ENCODE peak calls at places on chromosomes 1 and 21, in five cellular contexts. W, Y, Q, U and C are unnamed samples.
A peak's percentile ranks its signal among the peaks of the same experiment; 100 is the strongest.

GRCh38 chr1:108617008-108617723 is 43.7 kb downstream of the HENMT1 start:
- DNase-seq in Q (no peak), Y (no peak), U (no peak), W (no peak), C (no peak)

GRCh38 chr1:213887842-213888241 is 99.9 kb upstream of the PROX1 start:
- DNase-seq in Y (no peak), Q (no peak), U (no peak), W (no peak), C (no peak)

GRCh38 chr1:98157524-98158293 is 236.9 kb upstream of the DPYD start:
- DNase-seq in W (no peak), Q (no peak), U (no peak), Y (no peak), C (no peak)

GRCh38 chr1:27161594-27161993 is 6.7 kb upstream of the SLC9A1 start:
- DNase-seq in Q (no peak), W (no peak), U (no peak), Y (no peak), C (no peak)

GRCh38 chr21:35628331-35628730 is 432.0 kb downstream of the SETD4 start:
- DNase-seq in Y (no peak), U (no peak), Q (no peak), W (no peak), C (no peak)

GRCh38 chr1:186235696-186236095 is 139.4 kb downstream of the TPR start:
- DNase-seq in Y (no peak), Q (no peak), U (no peak), W (no peak), C (no peak)

GRCh38 chr1:39409055-39409816 is 82.2 kb upstream of the BMP8A start:
- DNase-seq in Q (peak; percentile 59), Y (no peak), U (peak; percentile 43), W (peak; percentile 98), C (no peak)

GRCh38 chr1:11948822-11949458 is 14.4 kb downstream of the PLOD1 start:
- DNase-seq in W (no peak), U (no peak), Y (no peak), Q (no peak), C (no peak)

GRCh38 chr1:219419135-219419534 is 193.8 kb downstream of the ZC3H11B start:
- DNase-seq in U (no peak), Y (no peak), Q (no peak), W (no peak), C (no peak)

GRCh38 chr1:182206628-182207239 is 145.2 kb upstream of the ZNF648 start:
- DNase-seq in Y (no peak), W (no peak), Q (no peak), U (peak; percentile 38), C (no peak)

GRCh38 chr1:108865316-108865910 is 8.5 kb upstream of the AKNAD1 start:
- DNase-seq in W (no peak), Y (no peak), U (no peak), Q (no peak), C (no peak)

GRCh38 chr1:217527151-217527550 is 103.7 kb downstream of the GPATCH2 start:
- DNase-seq in W (no peak), Q (no peak), U (no peak), Y (no peak), C (no peak)

GRCh38 chr1:16117369-16117768 is 38.5 kb downstream of the EPHA2 start:
- DNase-seq in Y (no peak), U (no peak), Q (no peak), W (no peak), C (no peak)